ENCODE peak calls at places on chromosomes 1 and 21, in seven cellular contexts. One of them, this sample, is unnamed.

GRCh38 chr1:203075249-203076030 is 10.4 kb downstream of the MYOG start:
- DNase-seq in NCI-H2029: no peak
- DNase-seq in amniotic stem cell: no peak
- DNase-seq in activated naive CD4-positive, alpha-beta T cell treated with anti-CD3 and anti-CD28 coated beads, Interleukin-2, amount 50 U/mL, for 16 hours: no peak
- DNase-seq in epithelial cell of proximal tubule: no peak
- DNase-seq in AG08396: no peak
- DNase-seq in NT2/D1: no peak
- DNase-seq in this sample: no peak

GRCh38 chr1:193192586-193192985 is 6.2 kb upstream of the B3GALT2 start:
- DNase-seq in epithelial cell of proximal tubule: no peak
- DNase-seq in AG08396: no peak
- DNase-seq in NCI-H2029: no peak
- DNase-seq in NT2/D1: no peak
- DNase-seq in amniotic stem cell: no peak
- DNase-seq in activated naive CD4-positive, alpha-beta T cell treated with anti-CD3 and anti-CD28 coated beads, Interleukin-2, amount 50 U/mL, for 16 hours: no peak
- DNase-seq in this sample: no peak

GRCh38 chr1:43704838-43705237 is 2.5 kb upstream of the ST3GAL3 start:
- DNase-seq in activated naive CD4-positive, alpha-beta T cell treated with anti-CD3 and anti-CD28 coated beads, Interleukin-2, amount 50 U/mL, for 16 hours: no peak
- DNase-seq in NCI-H2029: no peak
- DNase-seq in NT2/D1: no peak
- DNase-seq in amniotic stem cell: no peak
- DNase-seq in AG08396: peak; percentile 22
- DNase-seq in epithelial cell of proximal tubule: no peak
- DNase-seq in this sample: no peak

GRCh38 chr1:52139817-52140540 is 1.9 kb upstream of the ZFYVE9 start:
- DNase-seq in epithelial cell of proximal tubule: peak; percentile 65
- DNase-seq in NCI-H2029: no peak
- DNase-seq in NT2/D1: no peak
- DNase-seq in AG08396: peak; percentile 72
- DNase-seq in activated naive CD4-positive, alpha-beta T cell treated with anti-CD3 and anti-CD28 coated beads, Interleukin-2, amount 50 U/mL, for 16 hours: peak; percentile 17
- DNase-seq in amniotic stem cell: no peak
- DNase-seq in this sample: peak; percentile 30

GRCh38 chr1:243623831-243624230 is 226.2 kb downstream of the AKT3 start:
- DNase-seq in amniotic stem cell: no peak
- DNase-seq in AG08396: peak; percentile 22
- DNase-seq in activated naive CD4-positive, alpha-beta T cell treated with anti-CD3 and anti-CD28 coated beads, Interleukin-2, amount 50 U/mL, for 16 hours: no peak
- DNase-seq in epithelial cell of proximal tubule: no peak
- DNase-seq in NCI-H2029: no peak
- DNase-seq in NT2/D1: no peak
- DNase-seq in this sample: no peak

GRCh38 chr1:232845521-232845920 is 40.3 kb downstream of the MAP10 start:
- DNase-seq in AG08396: no peak
- DNase-seq in activated naive CD4-positive, alpha-beta T cell treated with anti-CD3 and anti-CD28 coated beads, Interleukin-2, amount 50 U/mL, for 16 hours: no peak
- DNase-seq in amniotic stem cell: no peak
- DNase-seq in NT2/D1: no peak
- DNase-seq in NCI-H2029: no peak
- DNase-seq in epithelial cell of proximal tubule: no peak
- DNase-seq in this sample: no peak

GRCh38 chr21:45570826-45571601 is 28.8 kb upstream of the SLC19A1 start:
- DNase-seq in NT2/D1: no peak
- DNase-seq in NCI-H2029: no peak
- DNase-seq in epithelial cell of proximal tubule: no peak
- DNase-seq in amniotic stem cell: no peak
- DNase-seq in activated naive CD4-positive, alpha-beta T cell treated with anti-CD3 and anti-CD28 coated beads, Interleukin-2, amount 50 U/mL, for 16 hours: no peak
- DNase-seq in AG08396: peak; percentile 55
- DNase-seq in this sample: no peak

GRCh38 chr1:224632381-224632871 is 16.3 kb downstream of the CNIH3 start:
- DNase-seq in NT2/D1: no peak
- DNase-seq in amniotic stem cell: peak; percentile 18
- DNase-seq in epithelial cell of proximal tubule: no peak
- DNase-seq in AG08396: no peak
- DNase-seq in NCI-H2029: no peak
- DNase-seq in activated naive CD4-positive, alpha-beta T cell treated with anti-CD3 and anti-CD28 coated beads, Interleukin-2, amount 50 U/mL, for 16 hours: no peak
- DNase-seq in this sample: no peak

GRCh38 chr1:66438062-66438970 is 95.6 kb upstream of the SGIP1 start:
- DNase-seq in amniotic stem cell: no peak
- DNase-seq in activated naive CD4-positive, alpha-beta T cell treated with anti-CD3 and anti-CD28 coated beads, Interleukin-2, amount 50 U/mL, for 16 hours: no peak
- DNase-seq in NCI-H2029: no peak
- DNase-seq in NT2/D1: no peak
- DNase-seq in AG08396: no peak
- DNase-seq in epithelial cell of proximal tubule: no peak
- DNase-seq in this sample: no peak

GRCh38 chr1:167409183-167409582 is 109.1 kb downstream of the CD247 start:
- DNase-seq in NT2/D1: no peak
- DNase-seq in epithelial cell of proximal tubule: no peak
- DNase-seq in amniotic stem cell: no peak
- DNase-seq in activated naive CD4-positive, alpha-beta T cell treated with anti-CD3 and anti-CD28 coated beads, Interleukin-2, amount 50 U/mL, for 16 hours: no peak
- DNase-seq in AG08396: no peak
- DNase-seq in NCI-H2029: no peak
- DNase-seq in this sample: no peak

GRCh38 chr1:56068908-56069307 is 510.5 kb downstream of the PLPP3 start:
- DNase-seq in NCI-H2029: no peak
- DNase-seq in activated naive CD4-positive, alpha-beta T cell treated with anti-CD3 and anti-CD28 coated beads, Interleukin-2, amount 50 U/mL, for 16 hours: no peak
- DNase-seq in NT2/D1: no peak
- DNase-seq in AG08396: peak; percentile 19
- DNase-seq in epithelial cell of proximal tubule: no peak
- DNase-seq in amniotic stem cell: no peak
- DNase-seq in this sample: no peak

GRCh38 chr1:170670751-170671628 is 7.1 kb downstream of the PRRX1 start:
- DNase-seq in epithelial cell of proximal tubule: no peak
- DNase-seq in activated naive CD4-positive, alpha-beta T cell treated with anti-CD3 and anti-CD28 coated beads, Interleukin-2, amount 50 U/mL, for 16 hours: no peak
- DNase-seq in amniotic stem cell: peak; percentile 61
- DNase-seq in NT2/D1: peak; percentile 63
- DNase-seq in NCI-H2029: no peak
- DNase-seq in AG08396: no peak
- DNase-seq in this sample: no peak

GRCh38 chr1:80248886-80249285 is 1242.4 kb upstream of the ADGRL4 start:
- DNase-seq in activated naive CD4-positive, alpha-beta T cell treated with anti-CD3 and anti-CD28 coated beads, Interleukin-2, amount 50 U/mL, for 16 hours: no peak
- DNase-seq in AG08396: no peak
- DNase-seq in epithelial cell of proximal tubule: no peak
- DNase-seq in NT2/D1: no peak
- DNase-seq in amniotic stem cell: no peak
- DNase-seq in NCI-H2029: no peak
- DNase-seq in this sample: no peak

GRCh38 chr1:154871374-154871773 is 1.3 kb upstream of the KCNN3 start:
- DNase-seq in AG08396: no peak
- DNase-seq in amniotic stem cell: no peak
- DNase-seq in NT2/D1: no peak
- DNase-seq in activated naive CD4-positive, alpha-beta T cell treated with anti-CD3 and anti-CD28 coated beads, Interleukin-2, amount 50 U/mL, for 16 hours: no peak
- DNase-seq in epithelial cell of proximal tubule: no peak
- DNase-seq in NCI-H2029: peak; percentile 36
- DNase-seq in this sample: no peak

This sample was measured in brain pericyte.